ENCODE peak calls at places on chromosomes 4 and X, in nine cellular contexts. E, V, O, M, W, D, R, P and H are unnamed samples.

GRCh38 chrX:154123241-154124219 is 20.5 kb upstream of the OPN1LW start:
- DNase-seq in O (no peak), E (peak), M (no peak), D (no peak), R (no peak), W (peak), P (peak), V (no peak), H (no peak)

GRCh38 chrX:128518508-128518907 is 466.3 kb upstream of the ACTRT1 start:
- DNase-seq in D (no peak), E (peak), M (no peak), O (no peak), R (no peak), V (no peak), P (no peak), W (no peak), H (no peak)

GRCh38 chrX:2320580-2321327 is 180.0 kb downstream of the DHRSX start:
- DNase-seq in M (peak), V (no peak), W (no peak), E (peak), P (no peak), D (no peak), R (no peak), O (no peak), H (peak)

GRCh38 chr4:101169044-101170014 is 178.0 kb downstream of the PPP3CA start:
- DNase-seq in W (peak), P (no peak), M (peak), R (peak), D (no peak), E (peak), O (no peak), V (no peak), H (peak)

GRCh38 chr4:155690044-155690837 is 23.6 kb downstream of the GUCY1A1 start:
- DNase-seq in P (no peak), R (no peak), V (no peak), O (no peak), W (no peak), M (no peak), D (no peak), E (no peak), H (no peak)

GRCh38 chr4:177147668-177148067 is 162.0 kb upstream of the NEIL3 start:
- DNase-seq in M (no peak), O (no peak), E (no peak), W (no peak), D (no peak), V (no peak), P (no peak), R (no peak), H (no peak)

GRCh38 chr4:25859429-25860148 is 3.2 kb downstream of the SEL1L3 start:
- DNase-seq in P (no peak), R (no peak), O (no peak), E (no peak), W (peak), M (peak), D (no peak), V (peak), H (no peak)

GRCh38 chrX:149494844-149495565 is 10.1 kb downstream of the IDS start:
- DNase-seq in R (no peak), M (peak), O (no peak), E (no peak), V (peak), P (no peak), D (no peak), W (no peak), H (no peak)

GRCh38 chrX:1500701-1501624 is 36.0 kb downstream of the P2RY8 start:
- DNase-seq in V (no peak), O (peak), W (peak), R (no peak), E (no peak), P (no peak), D (no peak), M (no peak), H (no peak)

GRCh38 chr4:113961322-113961698 is 18.1 kb downstream of the ARSJ start:
- DNase-seq in W (no peak), V (peak), R (no peak), E (no peak), M (peak), O (no peak), D (no peak), P (no peak), H (no peak)

GRCh38 chr4:142150483-142150882 is 514.1 kb downstream of the IL15 start:
- DNase-seq in W (no peak), E (no peak), P (no peak), O (no peak), D (no peak), V (no peak), R (no peak), M (no peak), H (no peak)

GRCh38 chr4:66034671-66035070 is 364.4 kb upstream of the EPHA5 start:
- DNase-seq in W (no peak), O (no peak), E (no peak), P (no peak), M (no peak), D (no peak), R (no peak), V (no peak), H (no peak)

GRCh38 chrX:1679238-1679637 is 64.4 kb downstream of the ASMT start:
- DNase-seq in E (no peak), P (no peak), D (no peak), V (no peak), O (no peak), M (peak), W (no peak), R (no peak), H (no peak)

GRCh38 chr4:124334119-124334518 is 378.4 kb downstream of the ANKRD50 start:
- DNase-seq in V (peak), R (no peak), P (no peak), E (peak), W (no peak), O (no peak), M (peak), D (no peak), H (peak)

GRCh38 chr4:82430193-82431025 is at the start of the genes ENOPH1 and HNRNPDL:
- DNase-seq in M (peak), W (peak), O (peak), V (peak), R (peak), E (peak), D (peak), P (peak), H (peak)

GRCh38 chr4:142100941-142101340 is 464.6 kb downstream of the IL15 start:
- DNase-seq in V (no peak), E (no peak), D (no peak), R (no peak), O (no peak), W (no peak), P (no peak), M (no peak), H (no peak)

GRCh38 chr4:37890501-37891220 is at the start of gene TBC1D1:
- DNase-seq in O (peak), D (no peak), P (peak), M (no peak), V (no peak), E (peak), R (peak), W (peak), H (no peak)

GRCh38 chrX:49877397-49878101 is 1.7 kb upstream of the USP27X start:
- DNase-seq in R (no peak), M (no peak), W (no peak), D (no peak), P (no peak), E (peak), O (no peak), V (no peak), H (no peak)

GRCh38 chrX:49878128-49878833 is 1.0 kb upstream of the USP27X start:
- DNase-seq in E (no peak), D (no peak), R (peak), P (peak), M (no peak), O (no peak), V (no peak), W (no peak), H (no peak)

GRCh38 chrX:49878834-49879655 is at the start of gene USP27X:
- DNase-seq in R (peak), D (peak), E (peak), V (peak), M (peak), W (peak), P (peak), O (peak), H (peak)

GRCh38 chrX:49879656-49880277 is 483 bp downstream of the USP27X start:
- DNase-seq in D (no peak), W (no peak), O (no peak), M (peak), R (no peak), P (no peak), E (no peak), V (no peak), H (no peak)

GRCh38 chrX:49880668-49881067 is 1.4 kb downstream of the USP27X start:
- DNase-seq in E (no peak), P (no peak), M (no peak), O (no peak), D (no peak), W (no peak), V (no peak), R (no peak), H (no peak)
- H3K4me3 ChIP-seq in E (no peak), P (no peak), M (no peak), O (no peak), D (no peak), W (no peak), V (no peak), R (no peak), H (no peak)

GRCh38 chr4:984336-985054 is 2.3 kb upstream of the IDUA start:
- DNase-seq in E (no peak), O (no peak), R (no peak), P (no peak), V (no peak), M (no peak), W (no peak), D (no peak), H (no peak)

GRCh38 chr4:986949-987688 is at the start of gene IDUA:
- DNase-seq in W (peak), D (no peak), O (peak), M (peak), E (peak), P (peak), R (peak), V (peak), H (no peak)

GRCh38 chr4:986428-986948 is 356 bp upstream of the IDUA start:
- DNase-seq in P (no peak), R (no peak), O (no peak), D (no peak), M (no peak), W (no peak), E (no peak), V (no peak), H (no peak)

GRCh38 chr4:982814-983213 is 4.0 kb upstream of the IDUA start:
- DNase-seq in E (no peak), R (no peak), M (no peak), O (no peak), V (no peak), W (no peak), P (no peak), D (no peak), H (no peak)

GRCh38 chr4:985123-985830 is 1.6 kb upstream of the IDUA start:
- DNase-seq in E (peak), M (peak), D (no peak), R (no peak), O (no peak), P (peak), W (peak), V (no peak), H (no peak)
- H3K4me3 ChIP-seq in E (peak), M (peak), D (no peak), R (no peak), O (peak), P (no peak), W (peak), V (no peak), H (peak)

DNA sequence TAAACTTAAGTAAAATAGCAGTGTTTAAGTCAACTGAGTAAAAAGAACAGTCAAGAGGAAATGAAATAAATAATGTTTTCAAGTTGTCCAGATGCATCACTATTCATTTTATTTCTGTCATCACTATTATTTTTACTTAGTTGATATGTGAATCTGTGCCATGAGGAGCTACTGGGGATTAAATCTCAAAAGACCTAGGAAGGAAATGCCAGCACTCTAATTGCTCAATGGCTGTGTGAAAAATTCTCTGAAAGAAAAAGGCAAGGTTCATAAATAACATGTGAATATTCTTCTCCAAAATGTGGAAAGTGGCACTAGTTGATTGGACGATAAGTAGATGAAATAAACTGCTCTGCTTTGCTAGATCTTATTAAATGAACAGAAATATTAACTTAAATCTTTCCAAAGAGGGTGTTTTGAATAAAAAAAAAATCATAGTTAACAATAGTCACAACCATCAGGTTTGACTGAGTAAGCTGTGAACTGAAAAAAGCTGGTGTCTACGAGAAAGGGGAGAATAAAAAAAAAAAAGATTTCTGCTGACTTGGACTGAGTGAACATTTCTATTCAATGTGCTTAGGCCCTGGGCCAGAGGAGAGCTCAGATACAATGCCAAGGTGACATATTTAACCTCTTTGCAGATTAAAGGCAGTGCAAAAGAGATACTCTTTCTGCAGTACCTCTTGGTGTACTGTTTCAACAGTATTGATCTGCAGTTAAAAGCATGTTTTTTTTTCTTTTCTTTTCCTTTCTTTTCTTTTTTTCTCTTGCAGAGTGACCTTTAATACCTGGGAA is 1.5 kb downstream of the SPARCL1 start:
- DNase-seq in D (no peak), O (no peak), M (peak), R (peak), E (no peak), V (no peak), P (no peak), W (no peak), H (no peak)
- H3K4me3 ChIP-seq in D (no peak), O (peak), M (no peak), R (peak), E (no peak), V (no peak), P (no peak), W (peak), H (no peak)

DNA sequence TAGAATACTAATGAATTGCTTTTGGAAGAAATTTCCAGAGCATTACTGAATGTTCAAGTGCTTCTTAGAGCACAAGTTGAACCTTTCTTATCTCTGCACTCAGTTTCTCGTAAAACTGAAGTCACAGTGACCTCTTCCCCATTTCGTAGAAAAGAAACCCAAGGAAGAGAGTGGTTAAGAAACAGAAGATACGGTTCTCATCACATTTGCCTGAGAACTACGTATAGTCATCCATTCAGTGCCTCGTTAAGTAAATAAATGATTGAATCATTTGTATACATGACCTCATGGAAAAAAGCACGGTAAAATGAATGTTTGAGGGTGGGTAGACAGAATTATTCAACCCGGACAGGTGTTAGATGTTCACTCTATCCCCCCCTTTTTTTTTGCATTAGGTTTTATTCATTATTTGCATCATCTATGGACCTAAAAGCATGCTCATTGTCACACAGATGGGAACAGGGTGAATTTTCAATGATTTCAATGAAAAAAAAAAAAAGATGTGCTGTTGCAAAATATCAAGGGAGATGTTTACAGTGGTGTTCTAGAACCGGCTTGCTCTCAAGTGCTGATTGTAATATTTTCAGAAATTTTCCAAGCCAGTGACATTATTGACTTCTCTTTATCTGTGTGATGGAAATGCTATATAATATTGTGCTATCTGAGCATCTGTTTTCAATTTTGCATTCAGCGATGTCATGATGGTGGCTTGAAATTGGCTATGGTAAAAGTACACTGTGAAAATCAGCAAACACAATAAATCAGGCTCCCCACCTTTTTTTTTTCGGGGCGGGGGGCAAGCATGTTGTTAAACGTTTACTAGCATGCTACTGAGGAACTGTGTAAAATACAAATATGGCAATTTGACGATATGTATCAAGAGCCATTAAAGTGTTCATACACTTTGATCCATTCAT is 4.3 kb downstream of the RHOH start:
- DNase-seq in M (peak), E (no peak), R (no peak), V (peak), W (no peak), O (no peak), D (no peak), P (no peak), H (no peak)
- H3K4me3 ChIP-seq in M (no peak), E (no peak), R (no peak), V (no peak), W (peak), O (peak), D (no peak), P (no peak), H (no peak)

GRCh38 chr4:86451560-86452322 is 91.9 kb upstream of the MAPK10 start:
- DNase-seq in V (peak), M (peak), E (no peak), P (no peak), O (no peak), R (no peak), W (no peak), D (no peak), H (no peak)
- H3K4me3 ChIP-seq in V (peak), M (peak), E (no peak), P (no peak), O (peak), R (peak), W (peak), D (no peak), H (no peak)

GRCh38 chrX:12308420-12308819 is 170.1 kb downstream of the FRMPD4 start:
- DNase-seq in M (no peak), V (no peak), E (no peak), R (no peak), D (no peak), W (no peak), O (no peak), P (no peak), H (no peak)
- H3K4me3 ChIP-seq in M (no peak), V (no peak), E (no peak), R (no peak), D (no peak), W (no peak), O (no peak), P (no peak), H (no peak)